ENCODE peak calls at places on chromosome 6, in six cellular contexts. R, Y, S, I, F and L are unnamed samples.

GRCh38 chr6:40627316-40627715 is 40.2 kb upstream of the LRFN2 start:
- DNase-seq in R (no peak), Y (no peak), S (no peak), I (no peak), F (no peak), L (no peak)

GRCh38 chr6:38400101-38400500 is 239.6 kb downstream of the BTBD9 start:
- DNase-seq in R (no peak), Y (no peak), S (no peak), I (no peak), F (no peak), L (no peak)

GRCh38 chr6:20744911-20745557 is 210.8 kb downstream of the CDKAL1 start:
- DNase-seq in R (no peak), Y (no peak), S (no peak), I (no peak), F (no peak), L (no peak)

GRCh38 chr6:129774697-129775447 is 64.9 kb upstream of the ARHGAP18 start:
- DNase-seq in R (peak; percentile 75), Y (peak; percentile 58), S (peak; percentile 60), I (peak; percentile 77), F (peak; percentile 89), L (no peak)

GRCh38 chr6:156190270-156190669 is 586.9 kb upstream of the ARID1B start:
- DNase-seq in R (no peak), Y (no peak), S (no peak), I (no peak), F (no peak), L (no peak)

GRCh38 chr6:87617405-87617804 is 27.5 kb downstream of the ORC3 start:
- DNase-seq in R (no peak), Y (no peak), S (peak; percentile 28), I (no peak), F (no peak), L (no peak)

GRCh38 chr6:47407295-47408281 is 70.0 kb upstream of the CD2AP start:
- DNase-seq in R (no peak), Y (no peak), S (no peak), I (no peak), F (no peak), L (no peak)

GRCh38 chr6:20907486-20908071 is 373.3 kb downstream of the CDKAL1 start:
- DNase-seq in R (no peak), Y (peak; percentile 12), S (no peak), I (peak; percentile 10), F (no peak), L (no peak)

GRCh38 chr6:137025786-137026730 is 18.7 kb downstream of the IL20RA start:
- DNase-seq in R (no peak), Y (no peak), S (no peak), I (no peak), F (no peak), L (no peak)

GRCh38 chr6:63839485-63839884 is 203.9 kb downstream of the PHF3 start:
- DNase-seq in R (no peak), Y (no peak), S (no peak), I (no peak), F (no peak), L (no peak)

GRCh38 chr6:121951918-121952379 is 447.5 kb upstream of the HSF2 start:
- DNase-seq in R (no peak), Y (no peak), S (no peak), I (no peak), F (peak; percentile 9), L (no peak)

GRCh38 chr6:79408598-79408997 is 128.6 kb downstream of the LCA5 start:
- DNase-seq in R (no peak), Y (no peak), S (no peak), I (no peak), F (no peak), L (no peak)

GRCh38 chr6:52305948-52306767 is 21.6 kb upstream of the MCM3 start:
- DNase-seq in R (no peak), Y (no peak), S (no peak), I (no peak), F (no peak), L (no peak)

GRCh38 chr6:154683756-154684523 is 49.3 kb upstream of the SCAF8 start:
- DNase-seq in R (no peak), Y (no peak), S (no peak), I (no peak), F (no peak), L (no peak)

GRCh38 chr6:25768566-25768965 is 14.0 kb downstream of the SLC17A4 start:
- DNase-seq in R (no peak), Y (no peak), S (no peak), I (no peak), F (no peak), L (no peak)

GRCh38 chr6:26031595-26032386 is 55.4 kb upstream of the HFE start:
- DNase-seq in R (peak; percentile 85), Y (peak; percentile 55), S (peak; percentile 74), I (peak; percentile 95), F (peak; percentile 94), L (peak; percentile 57)

DNA sequence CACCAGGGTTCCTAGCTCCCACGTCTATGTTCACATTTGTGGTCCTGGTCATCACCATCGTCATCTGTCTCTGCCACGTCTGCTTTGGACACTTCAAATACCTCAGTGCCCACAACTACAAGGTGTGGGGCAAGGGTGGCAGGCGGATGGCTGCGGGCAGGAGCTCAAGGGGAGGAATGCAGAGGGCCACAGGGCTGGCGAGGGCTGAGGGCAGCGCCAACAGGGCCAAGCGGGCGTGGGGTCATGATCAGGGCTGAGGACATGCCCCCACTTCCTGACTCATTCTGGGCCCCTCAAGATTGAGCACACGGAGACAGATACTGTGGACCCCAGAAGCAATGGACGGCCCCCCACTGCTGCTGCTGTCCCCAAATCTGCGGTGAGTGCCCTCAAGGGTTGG is 4.6 kb upstream of the CAPN11 start:
- DNase-seq in R (no peak), Y (no peak), S (no peak), I (no peak), F (no peak), L (no peak)
- H3K4me1 ChIP-seq in R (peaks cover 3% of the 10 kb centered on the region), Y (no peaks in the 10 kb centered on the region), S (peaks cover 9% of the 10 kb centered on the region), I (peaks cover 17% of the 10 kb centered on the region), F (peaks cover 18% of the 10 kb centered on the region), L (no peaks in the 10 kb centered on the region)

DNA sequence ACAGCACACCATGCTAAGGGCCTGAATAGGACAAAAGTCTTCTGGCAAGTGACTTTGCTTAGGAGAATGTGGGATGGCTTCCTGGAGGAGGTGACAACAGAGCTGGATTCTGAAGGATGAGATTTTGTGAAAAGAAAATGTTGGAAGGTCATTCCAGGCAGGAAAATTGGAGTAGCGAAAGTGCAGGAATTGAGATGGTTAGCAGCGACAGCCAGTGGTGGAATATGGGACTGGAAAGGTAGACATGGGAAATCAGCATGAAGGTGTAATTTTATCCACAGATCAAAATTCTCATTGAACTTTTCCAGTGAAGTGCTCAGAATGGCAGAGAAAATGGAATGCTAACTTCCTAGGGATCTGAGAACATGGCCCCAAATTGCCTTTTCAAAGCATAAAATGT is 5.7 kb upstream of the BACH2 start:
- DNase-seq in R (no peak), Y (no peak), S (no peak), I (no peak), F (no peak), L (no peak)
- TF ChIP-seq CTCF in R (no peak), Y (no peak), S (no peak), I (peak; percentile 47), F (no peak), L (no peak)

GRCh38 chr6:44064089-44064947 is 62.9 kb downstream of the MRPL14 start:
- DNase-seq in R (peak; percentile 34), Y (peak; percentile 64), S (peak; percentile 88), I (no peak), F (peak; percentile 78), L (no peak)

GRCh38 chr6:44062771-44063560 is 64.3 kb downstream of the MRPL14 start:
- DNase-seq in R (no peak), Y (peak; percentile 46), S (peak; percentile 55), I (no peak), F (no peak), L (no peak)

GRCh38 chr6:44062105-44062770 is 65.0 kb downstream of the MRPL14 start:
- DNase-seq in R (no peak), Y (no peak), S (no peak), I (no peak), F (no peak), L (no peak)

GRCh38 chr6:44064948-44065272 is 62.3 kb downstream of the MRPL14 start:
- DNase-seq in R (no peak), Y (no peak), S (no peak), I (no peak), F (no peak), L (no peak)

DNA sequence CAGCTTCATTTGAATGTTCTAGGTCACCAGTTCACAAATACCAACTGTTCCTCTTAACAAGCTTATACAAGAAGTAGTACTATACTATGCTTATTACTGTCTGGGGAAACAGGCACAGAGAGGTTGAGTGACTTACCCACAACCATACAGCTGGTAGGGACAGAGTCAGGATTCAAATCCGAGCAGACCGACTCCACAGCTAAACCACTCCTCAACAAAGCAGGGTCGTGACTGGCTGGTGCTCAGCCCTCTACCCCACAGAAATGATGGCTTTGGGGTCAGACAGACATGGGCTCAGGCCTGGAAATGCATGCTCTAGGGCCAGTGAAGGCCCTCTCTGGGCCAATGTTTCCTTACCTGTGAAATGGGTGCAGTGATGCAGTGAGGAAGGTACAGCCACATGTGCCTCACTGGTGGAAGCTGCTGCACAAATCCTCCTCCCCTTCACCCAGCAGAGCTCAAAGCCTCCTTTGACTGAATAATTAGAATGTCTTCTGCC is 63.6 kb downstream of the MRPL14 start:
- DNase-seq in R (no peak), Y (no peak), S (no peak), I (no peak), F (no peak), L (no peak)
- H3K4me1 ChIP-seq in R (peaks cover 5% of the 10 kb centered on the region), Y (peaks cover 53% of the 10 kb centered on the region), S (peaks cover 59% of the 10 kb centered on the region), I (no peaks in the 10 kb centered on the region), F (peaks cover 7% of the 10 kb centered on the region), L (peaks cover 33% of the 10 kb centered on the region)

GRCh38 chr6:106885659-106886058 is 88.9 kb downstream of the CD24 start:
- DNase-seq in R (no peak), Y (no peak), S (no peak), I (no peak), F (peak; percentile 48), L (no peak)
- TF ChIP-seq CTCF in R (no peak), Y (no peak), S (no peak), I (no peak), F (no peak), L (no peak)

GRCh38 chr6:108616544-108616943 is 55.8 kb downstream of the FOXO3 start:
- DNase-seq in R (no peak), Y (no peak), S (no peak), I (no peak), F (no peak), L (no peak)
- H3K4me1 ChIP-seq in R (peaks cover 28% of the 10 kb centered on the region), Y (peaks cover 84% of the 10 kb centered on the region), S (peaks cover 65% of the 10 kb centered on the region), I (no peaks in the 10 kb centered on the region), F (peaks cover 7% of the 10 kb centered on the region), L (peaks cover 35% of the 10 kb centered on the region)